ENCODE peak calls at places on chromosome 22, in five cellular contexts. Y is CD4-positive, alpha-beta T cell; A is lung; L is IMR-90; O is CD8-positive, alpha-beta T cell. X is an unnamed sample.
A peak's percentile ranks its signal among the peaks of the same experiment; 100 is the strongest.

GRCh38 chr22:35611891-35612576 is 5.1 kb downstream of the MB start:
- DNase-seq in Y (no peak), A (no peak), L (no peak), O (no peak), X (no peak)

GRCh38 chr22:29617922-29618629 is 14.6 kb downstream of the NF2 start:
- DNase-seq in Y (no peak), A (no peak), L (peak; percentile 68), O (no peak), X (no peak)

GRCh38 chr22:45991108-45991507 is 14.1 kb upstream of the WNT7B start:
- DNase-seq in Y (no peak), A (no peak), L (no peak), O (no peak), X (no peak)

GRCh38 chr22:19368876-19369275 is 62.7 kb downstream of the HIRA start:
- DNase-seq in Y (no peak), A (no peak), L (no peak), O (no peak), X (no peak)

GRCh38 chr22:46674367-46674781 is 54.2 kb downstream of the GRAMD4 start:
- DNase-seq in Y (peak; percentile 76), A (peak; percentile 47), L (no peak), O (peak; percentile 54), X (peak; percentile 22)

GRCh38 chr22:46068176-46068907 is 82.0 kb upstream of the PPARA start:
- DNase-seq in Y (no peak), A (no peak), L (no peak), O (no peak), X (no peak)

GRCh38 chr22:28822930-28823481 is 22.6 kb upstream of the XBP1 start:
- DNase-seq in Y (peak; percentile 15), A (no peak), L (no peak), O (no peak), X (no peak)

GRCh38 chr22:50602338-50602700 is 1.7 kb downstream of the MAPK8IP2 start:
- DNase-seq in Y (no peak), A (no peak), L (no peak), O (no peak), X (no peak)

GRCh38 chr22:20859615-20860014 is 808 bp downstream of the SNAP29 start:
- DNase-seq in Y (no peak), A (no peak), L (no peak), O (no peak), X (no peak)

GRCh38 chr22:47195676-47196492 is 433.4 kb downstream of the TBC1D22A start:
- DNase-seq in Y (no peak), A (no peak), L (no peak), O (no peak), X (no peak)

GRCh38 chr22:39135092-39135896 is 17.2 kb downstream of the CBX7 start:
- DNase-seq in Y (peak; percentile 42), A (no peak), L (no peak), O (no peak), X (no peak)

GRCh38 chr22:43945632-43946390 is 9.4 kb upstream of the SAMM50 start:
- DNase-seq in Y (peak; percentile 66), A (peak; percentile 58), L (peak; percentile 59), O (peak; percentile 42), X (no peak)

GRCh38 chr22:49716441-49716840 is 111.2 kb downstream of the BRD1 start:
- DNase-seq in Y (no peak), A (no peak), L (no peak), O (no peak), X (no peak)

GRCh38 chr22:39205344-39206021 is 39.3 kb downstream of the PDGFB start:
- DNase-seq in Y (peak; percentile 13), A (no peak), L (peak; percentile 78), O (peak; percentile 18), X (no peak)

GRCh38 chr22:29947410-29948387 is 64.7 kb downstream of the MTMR3 start:
- DNase-seq in Y (no peak), A (no peak), L (peak; percentile 47), O (no peak), X (no peak)

GRCh38 chr22:46021577-46021976 is 44.6 kb upstream of the WNT7B start:
- DNase-seq in Y (no peak), A (no peak), L (no peak), O (no peak), X (no peak)

GRCh38 chr22:46007003-46007847 is 30.3 kb upstream of the WNT7B start:
- DNase-seq in Y (no peak), A (peak; percentile 76), L (peak; percentile 72), O (no peak), X (no peak)

GRCh38 chr22:31084811-31085492 is 3.8 kb downstream of the SMTN start:
- DNase-seq in Y (peak; percentile 81), A (peak; percentile 84), L (peak; percentile 75), O (peak; percentile 68), X (peak; percentile 88)

GRCh38 chr22:30810105-30810504 is 115.4 kb downstream of the OSBP2 start:
- DNase-seq in Y (no peak), A (no peak), L (no peak), O (no peak), X (no peak)

GRCh38 chr22:46604306-46604690 is 15.9 kb upstream of the GRAMD4 start:
- DNase-seq in Y (peak; percentile 17), A (no peak), L (peak; percentile 12), O (no peak), X (no peak)

GRCh38 chr22:18152519-18152918 is 2.5 kb downstream of the USP18 start:
- DNase-seq in Y (peak; percentile 32), A (no peak), L (no peak), O (no peak), X (no peak)

GRCh38 chr22:39653787-39654077 is 83.2 kb downstream of the CACNA1I start:
- DNase-seq in Y (no peak), A (no peak), L (no peak), O (no peak), X (no peak)

GRCh38 chr22:30408388-30409101 is 11.7 kb downstream of the SEC14L2 start:
- DNase-seq in Y (no peak), A (no peak), L (peak; percentile 65), O (no peak), X (no peak)

GRCh38 chr22:48691431-48691851 is 1136.2 kb downstream of the BRD1 start:
- DNase-seq in Y (no peak), A (no peak), L (no peak), O (no peak), X (no peak)

GRCh38 chr22:20086763-20087162 is 6.7 kb downstream of the DGCR8 start:
- DNase-seq in Y (no peak), A (no peak), L (no peak), O (no peak), X (no peak)

GRCh38 chr22:17648564-17648963 is 10.0 kb downstream of the BCL2L13 start:
- DNase-seq in Y (no peak), A (no peak), L (no peak), O (no peak), X (no peak)

GRCh38 chr22:19039796-19040580 is 82.2 kb downstream of the DGCR2 start:
- DNase-seq in Y (no peak), A (no peak), L (no peak), O (no peak), X (no peak)

GRCh38 chr22:20210473-20211059 is 57.6 kb downstream of the RTN4R start:
- DNase-seq in Y (no peak), A (no peak), L (no peak), O (no peak), X (no peak)

GRCh38 chr22:19962246-19962908 is 20.8 kb upstream of the TXNRD2 start:
- DNase-seq in Y (peak; percentile 52), A (peak; percentile 80), L (peak; percentile 73), O (no peak), X (peak; percentile 80)

GRCh38 chr22:42622061-42622710 is 7.5 kb upstream of the POLDIP3 start:
- DNase-seq in Y (no peak), A (no peak), L (no peak), O (no peak), X (no peak)

GRCh38 chr22:42619261-42620063 is 4.8 kb upstream of the POLDIP3 start:
- DNase-seq in Y (no peak), A (no peak), L (no peak), O (no peak), X (no peak)

GRCh38 chr22:42621505-42622002 is 6.9 kb upstream of the POLDIP3 start:
- DNase-seq in Y (peak; percentile 49), A (peak; percentile 68), L (peak; percentile 61), O (peak; percentile 21), X (no peak)

GRCh38 chr22:42617155-42617983 is 2.7 kb upstream of the POLDIP3 start:
- DNase-seq in Y (no peak), A (no peak), L (no peak), O (no peak), X (no peak)

GRCh38 chr22:42620084-42620483 is 5.4 kb upstream of the POLDIP3 start:
- DNase-seq in Y (no peak), A (no peak), L (no peak), O (no peak), X (no peak)
- H3K27ac ChIP-seq in Y (no peak overlapping the region), A (peak overlapping the region; percentile 42), L (no peak overlapping the region), O (no peak overlapping the region), X (no peak overlapping the region)

GRCh38 chr22:25484498-25484897 is 80.0 kb upstream of the GRK3 start:
- DNase-seq in Y (no peak), A (no peak), L (no peak), O (no peak), X (no peak)
- H3K27ac ChIP-seq in Y (no peak overlapping the region), A (no peak overlapping the region), L (no peak overlapping the region), O (no peak overlapping the region), X (no peak overlapping the region)

GRCh38 chr22:27670701-27671412 is 130.7 kb downstream of the MN1 start:
- DNase-seq in Y (no peak), A (no peak), L (no peak), O (no peak), X (peak; percentile 42)

GRCh38 chr22:27668828-27669797 is 132.4 kb downstream of the MN1 start:
- DNase-seq in Y (no peak), A (no peak), L (peak; percentile 18), O (no peak), X (no peak)

GRCh38 chr22:27667121-27667843 is 134.3 kb downstream of the MN1 start:
- DNase-seq in Y (no peak), A (no peak), L (no peak), O (no peak), X (no peak)

GRCh38 chr22:27671413-27671721 is 130.2 kb downstream of the MN1 start:
- DNase-seq in Y (no peak), A (no peak), L (no peak), O (no peak), X (no peak)

GRCh38 chr22:27669798-27670599 is 131.6 kb downstream of the MN1 start:
- DNase-seq in Y (no peak), A (no peak), L (no peak), O (no peak), X (no peak)
- H3K27ac ChIP-seq in Y (no peak overlapping the region), A (peak overlapping the region; percentile 32), L (no peak overlapping the region), O (no peak overlapping the region), X (no peak overlapping the region)

GRCh38 chr22:33337524-33337923 is 279.3 kb upstream of the SYN3 start:
- DNase-seq in Y (no peak), A (peak; percentile 53), L (no peak), O (no peak), X (no peak)
- H3K27ac ChIP-seq in Y (no peak overlapping the region), A (no peak overlapping the region), L (no peak overlapping the region), O (no peak overlapping the region), X (no peak overlapping the region)

DNA sequence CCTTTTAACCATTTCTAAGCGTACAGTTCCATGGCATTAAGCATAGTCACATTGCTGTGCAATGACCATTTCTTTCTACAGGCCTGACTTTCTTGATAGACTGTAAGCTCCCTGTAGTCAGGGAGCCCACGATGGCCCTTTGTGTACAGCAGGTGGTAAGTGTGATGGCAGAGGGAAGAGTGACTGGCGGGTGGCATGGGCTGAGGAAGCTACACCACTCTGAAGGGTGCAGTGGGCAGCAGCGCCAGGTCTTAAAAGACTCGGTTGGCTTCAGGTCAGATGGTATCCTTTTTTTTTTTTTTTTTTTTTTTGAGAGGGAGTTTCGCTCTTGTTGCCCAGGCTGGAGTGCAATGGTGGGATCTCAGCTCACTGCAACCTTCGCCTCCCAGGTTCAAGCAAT is 1.6 kb downstream of the PPM1F start:
- DNase-seq in Y (no peak), A (no peak), L (no peak), O (no peak), X (no peak)
- H3K27ac ChIP-seq in Y (no peak overlapping the region), A (peak overlapping the region; percentile 61), L (no peak overlapping the region), O (no peak overlapping the region), X (no peak overlapping the region)